ENCODE peak calls at places on chromosomes 12 and 14, in five cellular contexts. W, N, L, M and A are unnamed samples.

GRCh38 chr14:72745991-72746980 is 147.6 kb downstream of the DPF3 start:
- DNase-seq in L (no peak), W (no peak), M (peak; percentile 89), N (no peak), A (no peak)

GRCh38 chr12:69196302-69197288 is 42.8 kb upstream of the CPSF6 start:
- DNase-seq in M (peak; percentile 25), L (no peak), W (no peak), N (no peak), A (no peak)

GRCh38 chr14:89085154-89086059 is 261.0 kb downstream of the TTC8 start:
- DNase-seq in M (peak; percentile 7), N (no peak), W (no peak), L (no peak), A (no peak)

GRCh38 chr12:27343255-27344000 is 10.8 kb downstream of the BMAL2 start:
- DNase-seq in W (no peak), M (peak; percentile 94), L (no peak), N (no peak), A (no peak)

GRCh38 chr12:388547-389137 is 478 bp downstream of the KDM5A start:
- DNase-seq in W (peak; percentile 28), L (peak; percentile 26), M (peak; percentile 64), N (no peak), A (no peak)

GRCh38 chr12:62217466-62218194 is 42.6 kb upstream of the USP15 start:
- DNase-seq in W (no peak), M (no peak), L (no peak), N (no peak), A (no peak)

GRCh38 chr12:54388214-54389138 is 3.9 kb upstream of the ZNF385A start:
- DNase-seq in M (no peak), N (no peak), L (no peak), W (no peak), A (no peak)

GRCh38 chr12:5262450-5262849 is 169.5 kb upstream of the NTF3 start:
- DNase-seq in L (no peak), W (no peak), M (peak; percentile 74), N (no peak), A (no peak)

GRCh38 chr12:96908170-96908675 is 1.2 kb downstream of the NEDD1 start:
- DNase-seq in M (peak; percentile 13), N (peak; percentile 19), W (no peak), L (peak; percentile 48), A (no peak)

GRCh38 chr12:10636611-10637010 is 23.2 kb upstream of the MAGOHB start:
- DNase-seq in M (no peak), N (no peak), L (no peak), W (no peak), A (no peak)

GRCh38 chr12:26195250-26195640 is at the start of gene SSPN:
- DNase-seq in M (peak; percentile 64), N (no peak), W (no peak), L (peak; percentile 21), A (peak; percentile 3)

GRCh38 chr14:35965425-35965824 is 139.3 kb downstream of the BRMS1L start:
- DNase-seq in L (no peak), M (no peak), W (no peak), N (no peak), A (peak; percentile 32)

GRCh38 chr12:119859241-119859640 is 17.9 kb downstream of the CIT start:
- DNase-seq in M (no peak), N (no peak), W (no peak), L (no peak), A (no peak)

GRCh38 chr12:6461401-6462233 is 8.9 kb downstream of the VAMP1 start:
- DNase-seq in L (peak; percentile 84), M (no peak), N (no peak), W (peak; percentile 74), A (no peak)

GRCh38 chr12:123748661-123749060 is 13.4 kb upstream of the DNAH10 start:
- DNase-seq in M (peak; percentile 48), W (no peak), L (no peak), N (no peak), A (no peak)

GRCh38 chr12:39327965-39328364 is 115.0 kb downstream of the KIF21A start:
- DNase-seq in N (no peak), L (no peak), M (no peak), W (no peak), A (no peak)

GRCh38 chr12:123109319-123109772 is 41.5 kb downstream of the PITPNM2 start:
- DNase-seq in N (no peak), L (no peak), W (no peak), M (no peak), A (no peak)

GRCh38 chr14:63676615-63677014 is 34.9 kb upstream of the WDR89 start:
- DNase-seq in W (no peak), N (no peak), M (no peak), L (no peak), A (no peak)

GRCh38 chr12:81963651-81964050 is 204.5 kb upstream of the PPFIA2 start:
- DNase-seq in W (no peak), M (no peak), N (no peak), L (no peak), A (no peak)

GRCh38 chr14:67955241-67955640 is 135.7 kb downstream of the RAD51B start:
- DNase-seq in W (no peak), M (no peak), N (no peak), L (no peak), A (no peak)

GRCh38 chr14:66295386-66295785 is 190.8 kb upstream of the CCDC196 start:
- DNase-seq in L (no peak), M (no peak), N (no peak), W (no peak), A (no peak)

GRCh38 chr14:63777024-63777423 is 49.2 kb upstream of the SGPP1 start:
- DNase-seq in L (no peak), M (peak; percentile 66), N (no peak), W (no peak), A (no peak)

GRCh38 chr12:64385468-64385867 is 5.1 kb downstream of the C12orf56 start:
- DNase-seq in M (peak; percentile 81), W (no peak), N (no peak), L (no peak), A (no peak)

GRCh38 chr14:76456200-76456599 is 80.3 kb downstream of the ESRRB start:
- DNase-seq in W (no peak), N (peak; percentile 46), L (peak; percentile 69), M (peak; percentile 39), A (peak; percentile 55)

GRCh38 chr14:21437063-21437901 is 18.6 kb downstream of the CHD8 start:
- DNase-seq in M (peak; percentile 99), W (peak; percentile 99), L (peak; percentile 95), N (peak; percentile 94), A (peak; percentile 98)

GRCh38 chr14:68918612-68919011 is 60.5 kb downstream of the ACTN1 start:
- DNase-seq in L (no peak), W (no peak), M (no peak), N (no peak), A (no peak)

GRCh38 chr14:95915326-95915725 is 38.7 kb downstream of the TUNAR start:
- DNase-seq in M (no peak), L (no peak), N (no peak), W (no peak), A (no peak)

GRCh38 chr14:63290741-63291286 is 27.9 kb downstream of the GPHB5 start:
- DNase-seq in M (peak; percentile 66), N (no peak), L (no peak), W (no peak), A (no peak)

GRCh38 chr12:46921048-46921753 is 95.4 kb upstream of the SLC38A4 start:
- DNase-seq in M (peak; percentile 81), N (no peak), L (no peak), W (no peak), A (no peak)

GRCh38 chr12:57888407-57889157 is 42.1 kb upstream of the CTDSP2 start:
- DNase-seq in L (no peak), N (peak; percentile 84), W (no peak), M (peak; percentile 88), A (peak; percentile 80)

GRCh38 chr14:92850492-92850891 is 56.4 kb downstream of the GOLGA5 start:
- DNase-seq in W (no peak), N (no peak), M (peak; percentile 59), L (no peak), A (no peak)